ENCODE peak calls at places on chromosomes 7 and 10, in four cellular contexts. One of them, this sample, is unnamed.
A peak's percentile ranks its signal among the peaks of the same experiment; 100 is the strongest.

GRCh38 chr7:127904706-127905056 is 126.6 kb downstream of the LRRC4 start:
- DNase-seq in K562: no peak
- DNase-seq in GM12878: no peak
- DNase-seq in GM12891: no peak
- DNase-seq in this sample: no peak

GRCh38 chr10:110781139-110781538 is 90.6 kb upstream of the PDCD4 start:
- DNase-seq in K562: no peak
- DNase-seq in GM12878: no peak
- DNase-seq in GM12891: no peak
- DNase-seq in this sample: no peak

GRCh38 chr7:107471292-107472070 is 1.6 kb downstream of the GPR22 start:
- DNase-seq in K562: no peak
- DNase-seq in GM12878: no peak
- DNase-seq in GM12891: no peak
- DNase-seq in this sample: no peak

GRCh38 chr7:2040201-2040892 is 192.4 kb downstream of the MAD1L1 start:
- DNase-seq in K562: no peak
- DNase-seq in GM12878: no peak
- DNase-seq in GM12891: no peak
- DNase-seq in this sample: no peak

GRCh38 chr7:87213252-87213651 is 6.3 kb downstream of the TMEM243 start:
- DNase-seq in K562: no peak
- DNase-seq in GM12878: no peak
- DNase-seq in GM12891: no peak
- DNase-seq in this sample: no peak

GRCh38 chr7:140041626-140042385 is 20.9 kb downstream of the PARP12 start:
- DNase-seq in K562: no peak
- DNase-seq in GM12878: no peak
- DNase-seq in GM12891: no peak
- DNase-seq in this sample: no peak

GRCh38 chr10:25815999-25816768 is 117.8 kb upstream of the MYO3A start:
- DNase-seq in K562: no peak
- DNase-seq in GM12878: no peak
- DNase-seq in GM12891: no peak
- DNase-seq in this sample: no peak

GRCh38 chr10:47161465-47161864 is 138.5 kb upstream of the GDF10 start:
- DNase-seq in K562: no peak
- DNase-seq in GM12878: no peak
- DNase-seq in GM12891: no peak
- DNase-seq in this sample: no peak

GRCh38 chr7:18663321-18663720 is 167.8 kb downstream of the HDAC9 start:
- DNase-seq in K562: no peak
- DNase-seq in GM12878: no peak
- DNase-seq in GM12891: no peak
- DNase-seq in this sample: no peak

GRCh38 chr7:100802951-100803350 is 24.4 kb downstream of the EPHB4 start:
- DNase-seq in K562: no peak
- DNase-seq in GM12878: no peak
- DNase-seq in GM12891: no peak
- DNase-seq in this sample: no peak

GRCh38 chr7:21828846-21829245 is 116.9 kb downstream of the CDCA7L start:
- DNase-seq in K562: no peak
- DNase-seq in GM12878: no peak
- DNase-seq in GM12891: no peak
- DNase-seq in this sample: no peak

GRCh38 chr10:15131330-15131729 is 34.2 kb downstream of the RPP38 start:
- DNase-seq in K562: no peak
- DNase-seq in GM12878: no peak
- DNase-seq in GM12891: no peak
- DNase-seq in this sample: no peak

GRCh38 chr10:28661035-28661434 is 16.3 kb upstream of the BAMBI start:
- DNase-seq in K562: no peak
- DNase-seq in GM12878: no peak
- DNase-seq in GM12891: no peak
- DNase-seq in this sample: no peak

GRCh38 chr7:117061751-117062150 is 108.5 kb downstream of the ST7 start:
- DNase-seq in K562: no peak
- DNase-seq in GM12878: no peak
- DNase-seq in GM12891: no peak
- DNase-seq in this sample: no peak

GRCh38 chr10:49323896-49324270 is 24.9 kb downstream of the C10orf71 start:
- DNase-seq in K562: no peak
- DNase-seq in GM12878: no peak
- DNase-seq in GM12891: no peak
- DNase-seq in this sample: no peak

GRCh38 chr10:49325131-49325915 is 26.4 kb downstream of the C10orf71 start:
- DNase-seq in K562: no peak
- DNase-seq in GM12878: no peak
- DNase-seq in GM12891: no peak
- DNase-seq in this sample: no peak

GRCh38 chr10:49323171-49323895 is 24.4 kb downstream of the C10orf71 start:
- DNase-seq in K562: no peak
- DNase-seq in GM12878: no peak
- DNase-seq in GM12891: no peak
- DNase-seq in this sample: no peak

GRCh38 chr10:49325916-49326783 is 27.2 kb downstream of the C10orf71 start:
- DNase-seq in K562: no peak
- DNase-seq in GM12878: no peak
- DNase-seq in GM12891: no peak
- DNase-seq in this sample: no peak

DNA sequence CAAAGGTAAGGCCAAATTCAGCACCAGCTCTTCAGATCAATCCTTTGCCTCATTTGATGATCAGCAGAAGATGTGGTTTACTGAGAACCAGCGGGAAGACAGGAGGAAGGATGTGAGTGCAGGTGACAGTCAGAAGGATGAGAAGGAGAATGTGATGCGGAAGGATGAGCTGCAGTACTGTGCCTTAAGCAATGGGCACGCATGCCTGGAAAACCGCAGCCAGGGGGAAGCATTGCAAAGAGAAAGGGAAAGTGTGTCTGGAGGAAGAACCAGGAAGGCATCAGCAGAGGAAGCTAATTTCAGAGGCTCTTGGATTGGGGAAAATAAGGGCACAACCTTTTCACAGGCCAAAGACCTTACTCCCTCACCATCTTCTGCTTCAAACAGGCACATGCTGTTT is 25.7 kb downstream of the C10orf71 start:
- DNase-seq in K562: no peak
- DNase-seq in GM12878: no peak
- DNase-seq in GM12891: no peak
- DNase-seq in this sample: peak; percentile 53
- TF ChIP-seq SPI1 in K562: no peak
- TF ChIP-seq SPI1 in GM12878: no peak
- TF ChIP-seq SPI1 in GM12891: no peak
- TF ChIP-seq SPI1 in this sample: no peak

GRCh38 chr7:16268821-16269768 is 152.2 kb downstream of the CRPPA start:
- DNase-seq in K562: peak; percentile 88
- DNase-seq in GM12878: no peak
- DNase-seq in GM12891: no peak
- DNase-seq in this sample: no peak
- TF ChIP-seq SPI1 in K562: no peak
- TF ChIP-seq SPI1 in GM12878: no peak
- TF ChIP-seq SPI1 in GM12891: no peak
- TF ChIP-seq SPI1 in this sample: no peak

GRCh38 chr7:106374437-106374836 is 89.7 kb upstream of the NAMPT start:
- DNase-seq in K562: no peak
- DNase-seq in GM12878: no peak
- DNase-seq in GM12891: no peak
- DNase-seq in this sample: no peak

GRCh38 chr7:106375499-106375898 is 90.7 kb upstream of the NAMPT start:
- DNase-seq in K562: no peak
- DNase-seq in GM12878: no peak
- DNase-seq in GM12891: no peak
- DNase-seq in this sample: no peak

GRCh38 chr7:106377847-106378361 is 93.1 kb upstream of the NAMPT start:
- DNase-seq in K562: no peak
- DNase-seq in GM12878: no peak
- DNase-seq in GM12891: no peak
- DNase-seq in this sample: no peak

GRCh38 chr7:106372595-106373318 is 88.0 kb upstream of the NAMPT start:
- DNase-seq in K562: no peak
- DNase-seq in GM12878: no peak
- DNase-seq in GM12891: no peak
- DNase-seq in this sample: no peak

GRCh38 chr7:106376026-106376799 is 91.4 kb upstream of the NAMPT start:
- DNase-seq in K562: no peak
- DNase-seq in GM12878: no peak
- DNase-seq in GM12891: no peak
- DNase-seq in this sample: no peak
- TF ChIP-seq SPI1 in K562: no peak
- TF ChIP-seq SPI1 in GM12878: no peak
- TF ChIP-seq SPI1 in GM12891: no peak
- TF ChIP-seq SPI1 in this sample: no peak

GRCh38 chr10:103493362-103493871 is at the start of gene NEURL1:
- DNase-seq in K562: no peak
- DNase-seq in GM12878: no peak
- DNase-seq in GM12891: peak; percentile 37
- DNase-seq in this sample: no peak
- TF ChIP-seq SPI1 in K562: no peak
- TF ChIP-seq SPI1 in GM12878: no peak
- TF ChIP-seq SPI1 in GM12891: no peak
- TF ChIP-seq SPI1 in this sample: no peak

GRCh38 chr10:8049151-8049873 is 5.2 kb upstream of the GATA3 start:
- DNase-seq in K562: no peak
- DNase-seq in GM12878: no peak
- DNase-seq in GM12891: no peak
- DNase-seq in this sample: no peak
- TF ChIP-seq SPI1 in K562: no peak
- TF ChIP-seq SPI1 in GM12878: no peak
- TF ChIP-seq SPI1 in GM12891: no peak
- TF ChIP-seq SPI1 in this sample: no peak

DNA sequence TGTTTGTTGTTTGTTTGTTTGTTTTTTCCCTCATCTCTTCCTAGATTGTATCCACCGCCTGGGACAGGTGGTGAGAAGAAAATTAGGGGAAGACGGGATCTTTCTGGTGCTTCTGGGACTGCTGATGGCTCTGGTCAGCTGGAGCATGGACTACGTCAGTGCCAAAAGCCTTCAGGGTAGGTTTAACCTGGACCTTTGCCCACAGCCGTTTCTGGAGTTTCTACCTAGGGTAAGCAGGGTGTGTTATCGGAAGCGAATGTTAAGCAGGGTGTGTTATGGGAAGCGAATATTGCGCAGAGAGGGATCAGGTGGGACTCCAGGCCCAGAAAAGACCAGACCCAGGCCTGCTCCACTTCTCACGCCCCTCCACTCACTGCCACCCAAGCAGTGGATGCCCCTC is 4.7 kb downstream of the CLCN1 start:
- DNase-seq in K562: no peak
- DNase-seq in GM12878: no peak
- DNase-seq in GM12891: no peak
- DNase-seq in this sample: no peak
- TF ChIP-seq SPI1 in K562: no peak
- TF ChIP-seq SPI1 in GM12878: no peak
- TF ChIP-seq SPI1 in GM12891: no peak
- TF ChIP-seq SPI1 in this sample: no peak

DNA sequence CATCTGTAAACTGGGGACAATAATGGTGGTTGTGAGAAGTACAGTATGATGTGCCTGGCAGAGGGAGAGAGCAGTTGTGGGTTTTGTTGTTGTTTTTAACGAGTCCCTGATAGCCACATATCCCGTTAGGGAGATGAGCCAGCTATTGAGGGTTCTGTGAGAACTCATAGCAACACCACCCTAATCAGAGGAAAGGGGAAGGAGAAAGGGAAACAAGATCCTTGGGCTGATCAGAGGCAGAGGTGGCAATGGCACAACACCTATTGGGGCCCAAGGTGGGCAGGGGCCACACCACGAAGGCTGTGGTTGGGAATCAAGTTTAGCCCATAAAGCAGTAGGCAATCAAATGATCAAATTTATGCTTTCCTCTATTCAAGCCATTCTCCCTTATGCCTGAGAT is 1.7 kb upstream of the MRPS24 start:
- DNase-seq in K562: no peak
- DNase-seq in GM12878: no peak
- DNase-seq in GM12891: no peak
- DNase-seq in this sample: no peak
- TF ChIP-seq SPI1 in K562: no peak
- TF ChIP-seq SPI1 in GM12878: no peak
- TF ChIP-seq SPI1 in GM12891: no peak
- TF ChIP-seq SPI1 in this sample: no peak

DNA sequence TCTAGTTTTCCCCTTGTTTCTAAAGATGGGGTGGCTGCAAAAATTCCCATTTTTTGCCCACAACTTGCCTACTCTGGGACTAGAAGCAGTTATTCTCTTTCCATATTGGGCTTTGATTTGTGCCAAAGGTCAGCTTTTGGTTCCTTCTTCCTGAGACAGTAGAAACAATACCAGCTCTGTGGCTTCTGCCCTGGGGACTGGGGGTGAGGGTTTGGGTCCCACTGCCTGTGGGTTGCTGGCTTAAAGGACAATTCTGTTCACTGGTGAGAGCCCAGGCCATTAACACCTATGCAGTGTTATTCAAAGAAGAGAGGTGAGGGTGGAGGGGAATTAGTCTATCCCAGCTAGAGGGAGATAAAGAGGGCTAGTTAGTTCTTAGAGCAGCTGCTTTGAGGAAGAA is 171.5 kb downstream of the CPEB3 start:
- DNase-seq in K562: no peak
- DNase-seq in GM12878: no peak
- DNase-seq in GM12891: no peak
- DNase-seq in this sample: no peak
- TF ChIP-seq SPI1 in K562: no peak
- TF ChIP-seq SPI1 in GM12878: no peak
- TF ChIP-seq SPI1 in GM12891: no peak
- TF ChIP-seq SPI1 in this sample: no peak

GRCh38 chr7:47083476-47084250 is 498.2 kb downstream of the TNS3 start:
- DNase-seq in K562: no peak
- DNase-seq in GM12878: no peak
- DNase-seq in GM12891: no peak
- DNase-seq in this sample: no peak
- TF ChIP-seq SPI1 in K562: no peak
- TF ChIP-seq SPI1 in GM12878: no peak
- TF ChIP-seq SPI1 in GM12891: no peak
- TF ChIP-seq SPI1 in this sample: no peak

GRCh38 chr7:74294191-74294998 is 5.2 kb downstream of the CLIP2 start:
- DNase-seq in K562: no peak
- DNase-seq in GM12878: no peak
- DNase-seq in GM12891: no peak
- DNase-seq in this sample: no peak
- TF ChIP-seq SPI1 in K562: no peak
- TF ChIP-seq SPI1 in GM12878: no peak
- TF ChIP-seq SPI1 in GM12891: no peak
- TF ChIP-seq SPI1 in this sample: no peak

This sample was measured in HL-60.